ENCODE peak calls at places on chromosome 12, in eight cellular contexts. S, E, O, A, V, D, K and Q are unnamed samples.

GRCh38 chr12:131091976-131092691 is 138.4 kb downstream of the ADGRD1 start:
- DNase-seq in D (peak), O (no peak), K (no peak), V (no peak), E (no peak), S (no peak), A (no peak), Q (no peak)

GRCh38 chr12:34219046-34219770 is 196.9 kb downstream of the ALG10 start:
- DNase-seq in A (no peak), S (no peak), O (peak), E (no peak), K (no peak), D (no peak), V (no peak), Q (no peak)

GRCh38 chr12:113582521-113583218 is 111.0 kb upstream of the LHX5 start:
- DNase-seq in S (no peak), V (peak), K (no peak), E (no peak), O (no peak), A (no peak), D (no peak), Q (no peak)

GRCh38 chr12:12019881-12020280 is 50.9 kb upstream of the BCL2L14 start:
- DNase-seq in O (no peak), E (no peak), A (no peak), V (no peak), K (no peak), D (no peak), S (no peak), Q (no peak)

GRCh38 chr12:94710933-94711332 is 60.6 kb upstream of the TMCC3 start:
- DNase-seq in V (no peak), A (no peak), K (no peak), E (peak), S (peak), D (no peak), O (peak), Q (peak)

GRCh38 chr12:132872975-132873421 is 14.4 kb downstream of the CHFR start:
- DNase-seq in S (no peak), K (no peak), D (no peak), A (no peak), V (no peak), O (no peak), E (no peak), Q (no peak)

GRCh38 chr12:4664111-4664510 is 15.2 kb downstream of the NDUFA9 start:
- DNase-seq in K (no peak), V (no peak), A (peak), O (no peak), D (no peak), S (no peak), E (peak), Q (no peak)

GRCh38 chr12:52210186-52210924 is 18.5 kb upstream of the KRT80 start:
- DNase-seq in O (no peak), V (no peak), E (peak), K (no peak), A (no peak), D (peak), S (no peak), Q (no peak)

GRCh38 chr12:42603246-42603645 is 13.7 kb upstream of the PRICKLE1 start:
- DNase-seq in S (no peak), O (no peak), K (no peak), E (no peak), D (no peak), V (no peak), A (no peak), Q (no peak)

GRCh38 chr12:108630481-108631207 is 3.0 kb downstream of the SELPLG start:
- DNase-seq in O (no peak), K (no peak), D (no peak), A (peak), S (no peak), V (no peak), E (peak), Q (peak)

GRCh38 chr12:103771466-103771865 is 69.6 kb downstream of the NT5DC3 start:
- DNase-seq in A (no peak), V (peak), E (peak), K (no peak), D (peak), S (peak), O (peak), Q (no peak)

GRCh38 chr12:114004402-114004801 is 38.3 kb upstream of the RBM19 start:
- DNase-seq in O (no peak), V (no peak), K (no peak), E (no peak), S (no peak), A (no peak), D (no peak), Q (no peak)

GRCh38 chr12:12467701-12468218 is 94.9 kb downstream of the DUSP16 start:
- DNase-seq in O (no peak), S (no peak), E (no peak), K (peak), V (no peak), D (no peak), A (no peak), Q (no peak)

GRCh38 chr12:109820921-109821381 is 12.2 kb downstream of the TRPV4 start:
- DNase-seq in K (peak), A (no peak), V (no peak), O (no peak), E (no peak), D (no peak), S (no peak), Q (no peak)

GRCh38 chr12:128966411-128966810 is 113.1 kb downstream of the GLT1D1 start:
- DNase-seq in V (peak), A (no peak), S (no peak), D (no peak), E (no peak), O (no peak), K (peak), Q (no peak)

GRCh38 chr12:125418902-125419564 is 353.8 kb downstream of the AACS start:
- DNase-seq in E (no peak), D (no peak), K (no peak), S (no peak), V (no peak), A (no peak), O (no peak), Q (no peak)

GRCh38 chr12:27807063-27807703 is 27.1 kb upstream of the MANSC4 start:
- DNase-seq in V (no peak), K (no peak), A (no peak), D (no peak), S (no peak), E (no peak), O (no peak), Q (peak)

GRCh38 chr12:83979785-83980184 is 932.8 kb downstream of the SLC6A15 start:
- DNase-seq in E (no peak), K (no peak), S (no peak), D (no peak), O (no peak), A (no peak), V (no peak), Q (no peak)

GRCh38 chr12:57591567-57592325 is 754 bp downstream of the PIP4K2C start:
- DNase-seq in A (no peak), S (no peak), V (no peak), O (no peak), D (no peak), E (peak), K (no peak), Q (no peak)

GRCh38 chr12:66896797-66897196 is 217.9 kb upstream of the GRIP1 start:
- DNase-seq in A (no peak), S (no peak), D (no peak), K (no peak), V (no peak), O (no peak), E (no peak), Q (no peak)